ENCODE peak calls at places on chromosome 13, in five cellular contexts. P, G, T, C and J are unnamed samples. For H3K4me1, the result is how much of the 10 kb centered on the place peaks cover.

GRCh38 chr13:64087624-64088023 is 2672.0 kb upstream of the PCDH20 start:
- DNase-seq in T (no peak), G (no peak), C (no peak), P (no peak), J (no peak)

GRCh38 chr13:79901336-79901735 is 420.4 kb downstream of the NDFIP2 start:
- DNase-seq in G (no peak), C (no peak), T (no peak), P (peak), J (no peak)

GRCh38 chr13:66657165-66657895 is 572.8 kb downstream of the PCDH9 start:
- DNase-seq in G (no peak), C (peak), P (peak), T (peak), J (no peak)

GRCh38 chr13:105316731-105317130 is 1218.7 kb downstream of the EFNB2 start:
- DNase-seq in P (no peak), T (no peak), G (no peak), C (no peak), J (no peak)

GRCh38 chr13:25375727-25376358 is 4.1 kb downstream of the ATP8A2 start:
- DNase-seq in G (peak), T (no peak), C (no peak), P (peak), J (no peak)

GRCh38 chr13:101217086-101217485 is 199.2 kb downstream of the NALCN start:
- DNase-seq in G (no peak), T (no peak), C (no peak), P (no peak), J (no peak)

GRCh38 chr13:70623260-70623659 is 515.0 kb upstream of the KLHL1 start:
- DNase-seq in C (no peak), P (no peak), G (no peak), T (no peak), J (no peak)

GRCh38 chr13:66219493-66219892 is 1010.6 kb downstream of the PCDH9 start:
- DNase-seq in P (no peak), T (no peak), G (no peak), C (no peak), J (no peak)

GRCh38 chr13:110634558-110634957 is 19.2 kb downstream of the NAXD start:
- DNase-seq in C (no peak), G (no peak), T (peak), P (no peak), J (no peak)

GRCh38 chr13:45341799-45342584 is 1.0 kb upstream of the TPT1 start:
- DNase-seq in T (peak), G (no peak), P (no peak), C (peak), J (peak)

GRCh38 chr13:43786766-43787517 is at the start of gene ENOX1:
- DNase-seq in G (peak), P (peak), C (peak), T (peak), J (no peak)

GRCh38 chr13:103187621-103188020 is 121.4 kb upstream of the SLC10A2 start:
- DNase-seq in T (no peak), G (no peak), C (no peak), P (no peak), J (no peak)

GRCh38 chr13:40993119-40993518 is 26.0 kb downstream of the ELF1 start:
- DNase-seq in G (peak), P (peak), T (no peak), C (no peak), J (no peak)

GRCh38 chr13:29887030-29887557 is 36.7 kb upstream of the UBL3 start:
- DNase-seq in P (no peak), C (no peak), T (no peak), G (no peak), J (no peak)

GRCh38 chr13:41273806-41274441 is 10.5 kb upstream of the MTRF1 start:
- DNase-seq in C (no peak), P (no peak), T (no peak), G (no peak), J (no peak)

GRCh38 chr13:102700088-102701031 is 5.5 kb upstream of the METTL21C start:
- DNase-seq in G (no peak), T (no peak), C (peak), P (no peak), J (no peak)

GRCh38 chr13:94312511-94313191 is 166.8 kb downstream of the DCT start:
- DNase-seq in T (no peak), P (no peak), G (peak), C (no peak), J (no peak)

GRCh38 chr13:79990048-79990447 is 350.9 kb downstream of the SPRY2 start:
- DNase-seq in G (no peak), P (no peak), T (no peak), C (no peak), J (no peak)

GRCh38 chr13:78611040-78611439 is 7.7 kb upstream of the POU4F1 start:
- DNase-seq in G (no peak), T (no peak), C (no peak), P (no peak), J (no peak)

GRCh38 chr13:96898212-96898611 is 96.1 kb downstream of the OXGR1 start:
- DNase-seq in P (no peak), G (no peak), C (no peak), T (no peak), J (no peak)

GRCh38 chr13:100266026-100266425 is 177.1 kb downstream of the PCCA start:
- DNase-seq in G (no peak), T (no peak), P (no peak), C (no peak), J (no peak)

GRCh38 chr13:51785592-51786424 is 18.2 kb downstream of the DHRS12 start:
- DNase-seq in C (peak), P (no peak), T (no peak), G (no peak), J (no peak)

GRCh38 chr13:101942038-101942437 is 459.8 kb downstream of the FGF14 start:
- DNase-seq in C (no peak), T (no peak), P (peak), G (peak), J (no peak)

GRCh38 chr13:66847541-66847940 is 382.6 kb downstream of the PCDH9 start:
- DNase-seq in G (no peak), P (no peak), C (no peak), T (no peak), J (no peak)

GRCh38 chr13:99442273-99442895 is 58.9 kb upstream of the TM9SF2 start:
- DNase-seq in C (no peak), G (peak), T (no peak), P (peak), J (no peak)

GRCh38 chr13:48784906-48785555 is 131.3 kb downstream of the CYSLTR2 start:
- DNase-seq in G (no peak), C (no peak), T (no peak), P (no peak), J (no peak)

GRCh38 chr13:99058527-99059495 is 80.9 kb upstream of the DOCK9 start:
- DNase-seq in T (no peak), P (no peak), G (no peak), C (no peak), J (no peak)

GRCh38 chr13:94416454-94417080 is 62.9 kb downstream of the DCT start:
- DNase-seq in G (no peak), C (no peak), T (no peak), P (peak), J (no peak)

GRCh38 chr13:44109986-44110640 is 230.4 kb downstream of the LACC1 start:
- DNase-seq in C (no peak), G (no peak), T (no peak), P (no peak), J (no peak)

GRCh38 chr13:44243198-44243852 is 130.3 kb upstream of the SERP2 start:
- DNase-seq in G (peak), C (peak), T (peak), P (peak), J (no peak)

GRCh38 chr13:88118952-88119351 is 447.8 kb downstream of the SLITRK5 start:
- DNase-seq in T (no peak), C (no peak), P (no peak), G (no peak), J (no peak)

GRCh38 chr13:44575741-44576395 is at the start of gene TSC22D1:
- DNase-seq in T (peak), C (peak), G (peak), P (peak), J (no peak)

GRCh38 chr13:20356437-20356836 is 124.3 kb upstream of the GJB6 start:
- DNase-seq in T (no peak), G (no peak), C (no peak), P (no peak), J (no peak)

GRCh38 chr13:94073006-94073744 is 406.3 kb downstream of the DCT start:
- DNase-seq in C (no peak), G (no peak), P (peak), T (no peak), J (no peak)

GRCh38 chr13:80305737-80306136 is 35.2 kb downstream of the SPRY2 start:
- DNase-seq in P (no peak), T (no peak), C (no peak), G (no peak), J (no peak)

GRCh38 chr13:31638577-31638976 is 100.7 kb upstream of the RXFP2 start:
- DNase-seq in T (no peak), P (no peak), G (no peak), C (no peak), J (no peak)

GRCh38 chr13:102650444-102650843 is 44.4 kb downstream of the METTL21C start:
- DNase-seq in C (no peak), P (no peak), G (no peak), T (no peak), J (no peak)

GRCh38 chr13:34627499-34627898 is 314.6 kb upstream of the NBEA start:
- DNase-seq in C (no peak), P (peak), T (no peak), G (no peak), J (no peak)

DNA sequence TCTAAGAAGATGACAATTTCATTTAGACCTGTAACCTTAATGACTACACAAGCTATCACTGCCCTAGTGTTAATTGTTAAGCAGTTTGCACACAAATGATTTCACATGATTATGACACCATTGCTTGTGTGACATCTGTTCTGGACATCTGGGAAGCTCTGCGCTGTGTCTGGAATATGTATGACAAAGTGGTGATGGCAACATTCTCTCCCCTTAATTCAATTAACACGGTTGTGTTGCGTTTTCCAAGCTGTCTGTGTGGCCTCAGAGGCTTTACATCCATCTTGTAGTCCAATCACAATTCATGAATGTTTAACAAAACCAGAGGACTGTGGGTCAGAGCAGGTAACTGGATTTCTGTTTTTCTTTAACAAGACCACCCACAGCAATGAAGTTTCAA is 204.4 kb downstream of the COG6 start:
- DNase-seq in T (no peak), G (no peak), C (no peak), P (no peak), J (no peak)
- H3K4me1 ChIP-seq in T (under half), G (under half), C (under half), P (under half), J (under half)

GRCh38 chr13:27182054-27182453 is 10.4 kb upstream of the USP12 start:
- DNase-seq in T (no peak), G (no peak), P (no peak), C (no peak), J (no peak)

GRCh38 chr13:27183561-27184147 is 12.0 kb upstream of the USP12 start:
- DNase-seq in P (no peak), T (no peak), C (no peak), G (no peak), J (no peak)

GRCh38 chr13:27186295-27186694 is 14.7 kb upstream of the USP12 start:
- DNase-seq in G (no peak), P (no peak), T (no peak), C (no peak), J (no peak)

GRCh38 chr13:27177852-27178251 is 6.2 kb upstream of the USP12 start:
- DNase-seq in G (no peak), C (no peak), P (peak), T (no peak), J (no peak)

DNA sequence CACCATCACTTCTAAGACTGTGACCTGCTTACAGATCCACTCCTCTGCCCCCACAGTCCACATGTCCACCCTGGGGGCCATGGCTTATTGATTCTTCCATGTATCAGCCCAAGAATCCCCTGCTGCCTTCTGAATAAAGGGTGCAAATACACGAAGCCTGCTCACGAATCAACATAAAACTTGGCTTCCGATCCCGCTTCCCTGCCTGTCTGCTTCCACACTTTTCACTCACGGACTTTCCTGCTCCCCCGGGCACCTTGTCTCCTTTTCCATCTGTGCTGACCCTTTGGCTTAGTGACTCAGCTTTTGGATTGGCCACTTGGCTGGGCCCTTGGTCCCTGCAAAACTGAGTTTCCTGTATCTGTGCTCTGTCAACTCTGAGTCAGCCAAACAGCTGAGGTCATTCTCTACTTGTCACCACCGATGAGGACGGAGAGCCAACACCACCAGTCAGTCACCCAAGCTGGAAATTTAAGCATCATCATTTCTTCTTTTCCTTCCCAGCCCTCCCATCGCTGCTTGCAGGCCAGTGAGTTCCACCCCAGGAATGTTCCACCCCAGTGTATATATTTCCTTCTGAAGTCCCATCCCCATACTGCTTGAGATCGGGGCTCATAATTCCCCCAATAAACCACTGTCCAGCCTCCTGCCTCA is 11.4 kb upstream of the USP12 start:
- DNase-seq in T (no peak), G (no peak), C (peak), P (no peak), J (peak)
- H3K4me1 ChIP-seq in T (under half), G (under half), C (under half), P (under half), J (under half)

DNA sequence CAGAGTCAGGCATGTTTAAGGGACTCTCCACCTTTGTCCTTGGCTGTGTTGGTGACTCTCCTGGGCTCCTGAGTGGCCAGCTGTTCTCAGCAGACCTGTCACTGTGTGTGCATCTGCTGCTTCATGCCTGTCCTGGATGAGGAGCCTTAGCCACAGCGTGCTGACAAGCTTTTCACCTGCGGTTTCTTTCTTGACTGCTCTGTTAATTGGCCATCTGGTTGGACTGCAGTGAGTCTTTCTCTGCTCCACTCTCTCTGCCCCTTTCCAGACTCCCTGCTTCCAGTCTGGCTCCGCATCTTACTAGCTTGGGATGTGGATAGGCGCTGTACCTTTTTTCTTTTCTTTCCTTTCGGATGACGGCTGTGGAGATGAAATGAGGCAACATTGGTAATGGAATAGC is 38.8 kb downstream of the POLR1D start:
- DNase-seq in P (no peak), G (no peak), T (no peak), C (no peak), J (no peak)
- H3K4me1 ChIP-seq in P (under half), G (under half), T (under half), C (under half), J (under half)

GRCh38 chr13:33262069-33262487 is 23.5 kb downstream of the STARD13 start:
- DNase-seq in T (no peak), G (no peak), C (no peak), P (no peak), J (no peak)
- H3K4me1 ChIP-seq in T (half or more), G (under half), C (half or more), P (under half), J (under half)

GRCh38 chr13:77476456-77476855 is 59.0 kb upstream of the SCEL start:
- DNase-seq in C (no peak), P (no peak), G (no peak), T (no peak), J (no peak)

GRCh38 chr13:77478645-77478997 is 56.9 kb upstream of the SCEL start:
- DNase-seq in P (no peak), C (no peak), G (no peak), T (no peak), J (no peak)

GRCh38 chr13:77479326-77479725 is 56.2 kb upstream of the SCEL start:
- DNase-seq in T (no peak), P (no peak), G (no peak), C (no peak), J (no peak)

GRCh38 chr13:77477299-77477848 is 58.1 kb upstream of the SCEL start:
- DNase-seq in P (no peak), T (no peak), C (no peak), G (no peak), J (no peak)

DNA sequence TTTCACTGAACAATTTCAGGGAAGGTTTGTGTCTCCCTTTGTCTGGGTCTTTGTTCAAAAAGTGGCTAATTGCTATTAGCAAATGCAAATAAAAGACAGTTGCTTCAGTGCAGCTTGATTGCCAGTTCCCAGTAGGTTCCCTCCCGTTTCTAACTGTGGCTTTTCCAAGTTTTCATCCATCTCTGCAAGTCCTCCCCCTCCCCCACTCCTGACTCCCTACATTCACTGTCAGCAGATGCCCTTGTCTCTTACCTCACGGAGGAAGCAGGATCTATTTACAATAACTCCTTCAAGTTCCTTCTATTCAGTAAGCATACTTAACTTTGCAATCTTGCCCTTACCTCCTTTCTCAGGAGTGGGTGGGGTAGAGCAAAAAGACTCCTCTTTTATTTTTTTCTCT is 55.4 kb upstream of the SCEL start:
- DNase-seq in T (no peak), P (peak), G (no peak), C (no peak), J (no peak)
- H3K4me1 ChIP-seq in T (under half), P (under half), G (under half), C (under half), J (under half)

DNA sequence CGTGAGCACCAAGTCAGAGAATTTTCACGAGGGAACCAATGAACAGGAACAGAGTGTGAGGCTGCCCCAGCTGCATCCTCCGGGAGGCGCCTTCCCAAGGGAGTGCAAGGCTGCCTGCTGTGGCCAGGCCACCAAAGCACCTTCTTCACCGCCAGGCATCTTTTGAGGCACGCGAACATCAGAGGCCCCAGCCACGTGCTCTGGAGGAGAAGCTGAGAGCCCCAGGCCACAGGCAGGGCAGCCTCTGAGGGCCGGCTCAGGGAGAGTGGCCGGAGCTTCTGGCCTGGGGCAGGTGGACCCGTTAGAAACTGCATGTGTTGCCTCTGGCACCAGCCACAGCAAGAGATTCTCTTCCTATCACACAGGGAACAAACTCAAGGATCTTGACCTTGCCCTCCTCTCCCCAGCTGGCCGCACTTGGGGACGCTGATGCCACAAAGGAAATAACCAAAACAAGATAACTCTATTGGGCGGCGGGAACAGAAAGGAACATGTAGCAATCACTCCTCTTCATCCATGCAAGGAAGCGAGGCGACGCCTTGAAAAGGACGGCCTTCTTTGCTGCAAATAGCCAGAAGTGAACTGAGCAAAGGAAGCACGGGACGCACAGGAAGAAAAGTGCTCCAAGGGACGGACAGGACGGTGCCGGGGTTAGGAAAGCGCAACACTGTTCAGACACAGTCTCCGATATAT is 19.9 kb downstream of the GAS6 start:
- DNase-seq in T (peak), C (peak), G (no peak), P (peak), J (no peak)
- H3K4me1 ChIP-seq in T (half or more), C (under half), G (under half), P (under half), J (under half)